ENCODE peak calls at places on chromosomes 12 and 14, in four cellular contexts. J, A, G and E are unnamed samples.

GRCh38 chr12:116878567-116879508 is 2.4 kb downstream of the HRK start:
- DNase-seq in A (no peak), J (no peak), G (no peak), E (no peak)

GRCh38 chr14:84490081-84490480 is 1039.9 kb upstream of the FLRT2 start:
- DNase-seq in J (no peak), G (no peak), A (no peak), E (no peak)

GRCh38 chr12:22797686-22798085 is 172.7 kb downstream of the ETNK1 start:
- DNase-seq in A (no peak), G (no peak), J (no peak), E (no peak)

GRCh38 chr14:33297565-33297964 is 358.9 kb downstream of the NPAS3 start:
- DNase-seq in A (no peak), J (no peak), G (no peak), E (no peak)

GRCh38 chr14:96126339-96126770 is 78.3 kb upstream of the BDKRB2 start:
- DNase-seq in G (no peak), A (no peak), J (no peak), E (no peak)

GRCh38 chr12:85280138-85280983 is at the start of gene ALX1:
- DNase-seq in A (no peak), G (no peak), J (peak), E (peak)

GRCh38 chr12:9869307-9870161 is at the start of gene CLEC2B:
- DNase-seq in A (no peak), J (peak), G (no peak), E (peak)

GRCh38 chr14:93085916-93086315 is 29.8 kb downstream of the ITPK1 start:
- DNase-seq in A (no peak), G (no peak), J (no peak), E (no peak)

GRCh38 chr12:116381240-116381743 is 103.8 kb upstream of the MED13L start:
- DNase-seq in G (no peak), J (no peak), A (no peak), E (no peak)

GRCh38 chr12:88310069-88310468 is 168.0 kb downstream of the TMTC3 start:
- DNase-seq in J (no peak), G (no peak), A (peak), E (peak)

GRCh38 chr14:104130974-104131651 is 7.3 kb upstream of the KIF26A start:
- DNase-seq in J (peak), A (peak), G (peak), E (peak)

GRCh38 chr12:22459872-22460490 is 84.4 kb downstream of the C2CD5 start:
- DNase-seq in A (no peak), G (no peak), J (peak), E (peak)

GRCh38 chr14:58129208-58129607 is 22.8 kb downstream of the ARMH4 start:
- DNase-seq in A (no peak), J (no peak), G (no peak), E (no peak)

GRCh38 chr14:55731881-55732498 is 152.0 kb downstream of the KTN1 start:
- DNase-seq in A (no peak), J (peak), G (peak), E (peak)

GRCh38 chr12:104653730-104654328 is 197.1 kb downstream of the CHST11 start:
- DNase-seq in A (no peak), J (no peak), G (no peak), E (no peak)

GRCh38 chr14:102481791-102482238 is 27.8 kb downstream of the ANKRD9 start:
- DNase-seq in G (no peak), J (peak), A (no peak), E (no peak)

GRCh38 chr14:34137001-34137400 is 186.1 kb upstream of the EGLN3 start:
- DNase-seq in J (peak), G (no peak), A (no peak), E (no peak)

GRCh38 chr12:50527086-50527726 is 22.4 kb downstream of the DIP2B start:
- DNase-seq in J (no peak), G (no peak), A (no peak), E (no peak)

GRCh38 chr14:35992816-35993511 is 166.8 kb downstream of the BRMS1L start:
- DNase-seq in G (no peak), J (no peak), A (no peak), E (no peak)

GRCh38 chr14:88168498-88169165 is 154.4 kb downstream of the KCNK10 start:
- DNase-seq in J (peak), A (no peak), G (peak), E (peak)

GRCh38 chr12:47783024-47783755 is 10.2 kb downstream of the SLC48A1 start:
- DNase-seq in G (no peak), A (no peak), J (no peak), E (no peak)

GRCh38 chr12:75155962-75156361 is 53.7 kb downstream of the KCNC2 start:
- DNase-seq in J (peak), A (no peak), G (no peak), E (no peak)

DNA sequence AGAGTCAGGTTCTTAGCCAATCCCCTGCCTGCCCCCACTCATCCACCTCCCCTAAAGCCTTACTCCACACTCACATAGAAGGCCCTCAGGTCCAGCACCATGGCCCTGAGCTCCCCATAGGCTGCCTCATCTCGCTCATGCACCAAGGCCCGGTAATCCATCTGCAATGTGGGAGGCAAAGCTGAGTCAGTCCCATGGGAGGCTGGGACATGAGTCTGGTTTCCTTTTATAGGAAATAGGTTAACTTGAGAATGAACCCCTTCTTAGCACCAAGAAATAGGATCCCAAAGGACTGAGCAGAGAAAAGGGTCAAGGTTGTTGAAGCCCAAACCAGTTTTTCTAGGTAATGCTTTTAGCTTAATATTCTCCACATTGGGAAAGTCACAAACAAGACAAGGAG is 2.1 kb upstream of the EMC9 start:
- DNase-seq in G (no peak), J (no peak), A (no peak), E (no peak)
- TF ChIP-seq CTCF in G (no peak), J (no peak), A (no peak), E (no peak)

GRCh38 chr14:28759056-28759657 is 7.4 kb upstream of the FOXG1 start:
- DNase-seq in J (no peak), G (no peak), A (no peak), E (no peak)

GRCh38 chr14:28755930-28756895 is 10.4 kb upstream of the FOXG1 start:
- DNase-seq in G (no peak), A (no peak), J (no peak), E (no peak)

GRCh38 chr14:28756896-28757570 is 9.6 kb upstream of the FOXG1 start:
- DNase-seq in A (no peak), J (peak), G (no peak), E (peak)

GRCh38 chr14:28758253-28758915 is 8.2 kb upstream of the FOXG1 start:
- DNase-seq in J (no peak), A (no peak), G (no peak), E (no peak)

DNA sequence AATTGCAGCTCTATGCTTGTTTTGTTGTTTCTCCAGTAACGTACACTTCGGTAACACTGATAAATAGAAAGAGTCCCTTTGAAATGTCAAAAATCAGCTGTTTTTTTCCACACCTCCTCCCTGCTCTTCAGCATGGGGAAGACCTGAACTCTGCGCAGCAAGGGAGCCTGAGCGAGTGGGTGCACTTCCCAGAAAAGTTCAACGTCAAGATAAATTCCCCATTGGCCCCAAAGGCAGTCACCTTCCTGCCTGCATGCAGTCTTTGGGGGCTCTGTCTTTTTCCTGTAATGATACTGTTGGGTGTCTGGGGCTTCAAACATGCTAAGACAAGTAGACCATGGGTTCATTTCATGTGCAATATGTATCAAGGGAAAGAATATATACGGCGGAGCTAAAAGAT is 8.8 kb upstream of the FOXG1 start:
- DNase-seq in G (no peak), J (no peak), A (no peak), E (no peak)
- H3K4me3 ChIP-seq in G (no peak), J (no peak), A (no peak), E (no peak)

GRCh38 chr12:89416049-89416792 is 63.9 kb upstream of the DUSP6 start:
- DNase-seq in J (no peak), A (no peak), G (no peak), E (no peak)
- TF ChIP-seq CTCF in J (no peak), A (no peak), G (no peak), E (no peak)

GRCh38 chr14:52189330-52189729 is 78.2 kb upstream of the PTGDR start:
- DNase-seq in A (no peak), J (no peak), G (no peak), E (no peak)
- H3K4me3 ChIP-seq in A (no peak), J (no peak), G (no peak), E (no peak)